ENCODE peak calls at places on chromosomes 6 and 20, in ten cellular contexts. One of them, this sample, is unnamed.

GRCh38 chr6:107704377-107705013 is 119.6 kb downstream of the SCML4 start:
- DNase-seq in PC-9: peak
- DNase-seq in activated B cell treated with CpG ODN at 0.5 μM for 24 hours: no peak
- DNase-seq in endodermal cell: peak
- DNase-seq in HFF-Myc: no peak
- DNase-seq in AG10803: peak
- DNase-seq in RWPE2: no peak
- DNase-seq in AG04449: no peak
- DNase-seq in progenitor cell of endocrine pancreas: no peak
- DNase-seq in astrocyte of the spinal cord: peak
- DNase-seq in this sample: no peak

GRCh38 chr6:111583986-111584385 is 21.7 kb downstream of the TRAF3IP2 start:
- DNase-seq in RWPE2: no peak
- DNase-seq in activated B cell treated with CpG ODN at 0.5 μM for 24 hours: no peak
- DNase-seq in PC-9: no peak
- DNase-seq in AG04449: no peak
- DNase-seq in AG10803: no peak
- DNase-seq in endodermal cell: no peak
- DNase-seq in astrocyte of the spinal cord: no peak
- DNase-seq in HFF-Myc: no peak
- DNase-seq in progenitor cell of endocrine pancreas: no peak
- DNase-seq in this sample: no peak

GRCh38 chr6:130583268-130583667 is 217.5 kb downstream of the TMEM200A start:
- DNase-seq in progenitor cell of endocrine pancreas: no peak
- DNase-seq in astrocyte of the spinal cord: no peak
- DNase-seq in activated B cell treated with CpG ODN at 0.5 μM for 24 hours: no peak
- DNase-seq in AG04449: no peak
- DNase-seq in HFF-Myc: no peak
- DNase-seq in RWPE2: no peak
- DNase-seq in endodermal cell: peak
- DNase-seq in AG10803: no peak
- DNase-seq in PC-9: no peak
- DNase-seq in this sample: no peak

GRCh38 chr6:13733178-13733851 is 21.7 kb upstream of the RANBP9 start:
- DNase-seq in HFF-Myc: peak
- DNase-seq in endodermal cell: no peak
- DNase-seq in progenitor cell of endocrine pancreas: no peak
- DNase-seq in RWPE2: no peak
- DNase-seq in PC-9: no peak
- DNase-seq in activated B cell treated with CpG ODN at 0.5 μM for 24 hours: no peak
- DNase-seq in AG10803: peak
- DNase-seq in astrocyte of the spinal cord: peak
- DNase-seq in AG04449: peak
- DNase-seq in this sample: no peak

GRCh38 chr20:62479218-62479617 is 3.4 kb upstream of the GATA5 start:
- DNase-seq in AG10803: no peak
- DNase-seq in RWPE2: peak
- DNase-seq in astrocyte of the spinal cord: no peak
- DNase-seq in progenitor cell of endocrine pancreas: no peak
- DNase-seq in PC-9: no peak
- DNase-seq in activated B cell treated with CpG ODN at 0.5 μM for 24 hours: no peak
- DNase-seq in endodermal cell: no peak
- DNase-seq in HFF-Myc: no peak
- DNase-seq in AG04449: no peak
- DNase-seq in this sample: no peak

GRCh38 chr20:37734228-37734980 is 40.6 kb downstream of the CTNNBL1 start:
- DNase-seq in RWPE2: no peak
- DNase-seq in AG10803: peak
- DNase-seq in activated B cell treated with CpG ODN at 0.5 μM for 24 hours: no peak
- DNase-seq in PC-9: no peak
- DNase-seq in HFF-Myc: no peak
- DNase-seq in astrocyte of the spinal cord: peak
- DNase-seq in AG04449: no peak
- DNase-seq in endodermal cell: no peak
- DNase-seq in progenitor cell of endocrine pancreas: no peak
- DNase-seq in this sample: no peak

GRCh38 chr6:36683656-36684446 is 5.3 kb downstream of the CDKN1A start:
- DNase-seq in AG04449: no peak
- DNase-seq in HFF-Myc: no peak
- DNase-seq in progenitor cell of endocrine pancreas: no peak
- DNase-seq in RWPE2: no peak
- DNase-seq in AG10803: no peak
- DNase-seq in PC-9: no peak
- DNase-seq in astrocyte of the spinal cord: no peak
- DNase-seq in activated B cell treated with CpG ODN at 0.5 μM for 24 hours: no peak
- DNase-seq in endodermal cell: peak
- DNase-seq in this sample: no peak

GRCh38 chr20:25066386-25066785 is 8.4 kb upstream of the ACSS1 start:
- DNase-seq in activated B cell treated with CpG ODN at 0.5 μM for 24 hours: no peak
- DNase-seq in progenitor cell of endocrine pancreas: no peak
- DNase-seq in HFF-Myc: no peak
- DNase-seq in AG10803: no peak
- DNase-seq in endodermal cell: no peak
- DNase-seq in astrocyte of the spinal cord: no peak
- DNase-seq in PC-9: no peak
- DNase-seq in RWPE2: peak
- DNase-seq in AG04449: no peak
- DNase-seq in this sample: no peak

GRCh38 chr6:74182992-74183391 is 487.0 kb downstream of the CD109 start:
- DNase-seq in HFF-Myc: no peak
- DNase-seq in activated B cell treated with CpG ODN at 0.5 μM for 24 hours: no peak
- DNase-seq in astrocyte of the spinal cord: no peak
- DNase-seq in PC-9: no peak
- DNase-seq in progenitor cell of endocrine pancreas: no peak
- DNase-seq in RWPE2: no peak
- DNase-seq in endodermal cell: no peak
- DNase-seq in AG10803: peak
- DNase-seq in AG04449: no peak
- DNase-seq in this sample: no peak

GRCh38 chr6:169571123-169571962 is 130.5 kb downstream of the WDR27 start:
- DNase-seq in endodermal cell: no peak
- DNase-seq in PC-9: peak
- DNase-seq in AG10803: no peak
- DNase-seq in RWPE2: no peak
- DNase-seq in progenitor cell of endocrine pancreas: no peak
- DNase-seq in activated B cell treated with CpG ODN at 0.5 μM for 24 hours: no peak
- DNase-seq in HFF-Myc: no peak
- DNase-seq in astrocyte of the spinal cord: peak
- DNase-seq in AG04449: no peak
- DNase-seq in this sample: no peak

GRCh38 chr20:37945034-37945660 is 42.2 kb downstream of the VSTM2L start:
- DNase-seq in HFF-Myc: no peak
- DNase-seq in endodermal cell: peak
- DNase-seq in progenitor cell of endocrine pancreas: no peak
- DNase-seq in AG04449: no peak
- DNase-seq in astrocyte of the spinal cord: no peak
- DNase-seq in AG10803: no peak
- DNase-seq in PC-9: no peak
- DNase-seq in activated B cell treated with CpG ODN at 0.5 μM for 24 hours: no peak
- DNase-seq in RWPE2: peak
- DNase-seq in this sample: no peak

GRCh38 chr6:98927534-98927933 is 20.2 kb downstream of the FBXL4 start:
- DNase-seq in PC-9: no peak
- DNase-seq in AG04449: no peak
- DNase-seq in activated B cell treated with CpG ODN at 0.5 μM for 24 hours: no peak
- DNase-seq in endodermal cell: no peak
- DNase-seq in AG10803: no peak
- DNase-seq in astrocyte of the spinal cord: no peak
- DNase-seq in progenitor cell of endocrine pancreas: no peak
- DNase-seq in HFF-Myc: no peak
- DNase-seq in RWPE2: no peak
- DNase-seq in this sample: no peak

GRCh38 chr6:32825966-32826365 is 9.2 kb upstream of the HLA-DOB start:
- DNase-seq in AG10803: peak
- DNase-seq in progenitor cell of endocrine pancreas: no peak
- DNase-seq in activated B cell treated with CpG ODN at 0.5 μM for 24 hours: no peak
- DNase-seq in AG04449: no peak
- DNase-seq in HFF-Myc: no peak
- DNase-seq in RWPE2: no peak
- DNase-seq in astrocyte of the spinal cord: peak
- DNase-seq in PC-9: no peak
- DNase-seq in endodermal cell: no peak
- DNase-seq in this sample: no peak
- TF ChIP-seq CTCF in AG10803: peak
- TF ChIP-seq CTCF in progenitor cell of endocrine pancreas: peak
- TF ChIP-seq CTCF in activated B cell treated with CpG ODN at 0.5 μM for 24 hours: no peak
- TF ChIP-seq CTCF in AG04449: peak
- TF ChIP-seq CTCF in HFF-Myc: peak
- TF ChIP-seq CTCF in RWPE2: peak
- TF ChIP-seq CTCF in astrocyte of the spinal cord: peak
- TF ChIP-seq CTCF in PC-9: peak
- TF ChIP-seq CTCF in endodermal cell: peak
- TF ChIP-seq CTCF in this sample: no peak

GRCh38 chr6:132726608-132726975 is 12.7 kb upstream of the VNN1 start:
- DNase-seq in astrocyte of the spinal cord: no peak
- DNase-seq in RWPE2: no peak
- DNase-seq in AG04449: no peak
- DNase-seq in activated B cell treated with CpG ODN at 0.5 μM for 24 hours: no peak
- DNase-seq in progenitor cell of endocrine pancreas: no peak
- DNase-seq in HFF-Myc: no peak
- DNase-seq in endodermal cell: no peak
- DNase-seq in AG10803: no peak
- DNase-seq in PC-9: no peak
- DNase-seq in this sample: no peak

GRCh38 chr6:132730560-132730959 is 16.7 kb upstream of the VNN1 start:
- DNase-seq in PC-9: no peak
- DNase-seq in HFF-Myc: no peak
- DNase-seq in endodermal cell: no peak
- DNase-seq in activated B cell treated with CpG ODN at 0.5 μM for 24 hours: no peak
- DNase-seq in AG10803: peak
- DNase-seq in AG04449: no peak
- DNase-seq in progenitor cell of endocrine pancreas: no peak
- DNase-seq in astrocyte of the spinal cord: peak
- DNase-seq in RWPE2: no peak
- DNase-seq in this sample: no peak

GRCh38 chr6:132725947-132726607 is 12.2 kb upstream of the VNN1 start:
- DNase-seq in astrocyte of the spinal cord: no peak
- DNase-seq in HFF-Myc: no peak
- DNase-seq in AG10803: no peak
- DNase-seq in AG04449: no peak
- DNase-seq in PC-9: no peak
- DNase-seq in RWPE2: no peak
- DNase-seq in endodermal cell: no peak
- DNase-seq in progenitor cell of endocrine pancreas: no peak
- DNase-seq in activated B cell treated with CpG ODN at 0.5 μM for 24 hours: no peak
- DNase-seq in this sample: no peak

GRCh38 chr6:132731086-132731485 is 17.2 kb upstream of the VNN1 start:
- DNase-seq in astrocyte of the spinal cord: peak
- DNase-seq in AG04449: no peak
- DNase-seq in HFF-Myc: no peak
- DNase-seq in activated B cell treated with CpG ODN at 0.5 μM for 24 hours: no peak
- DNase-seq in AG10803: no peak
- DNase-seq in PC-9: no peak
- DNase-seq in progenitor cell of endocrine pancreas: no peak
- DNase-seq in RWPE2: no peak
- DNase-seq in endodermal cell: no peak
- DNase-seq in this sample: no peak

DNA sequence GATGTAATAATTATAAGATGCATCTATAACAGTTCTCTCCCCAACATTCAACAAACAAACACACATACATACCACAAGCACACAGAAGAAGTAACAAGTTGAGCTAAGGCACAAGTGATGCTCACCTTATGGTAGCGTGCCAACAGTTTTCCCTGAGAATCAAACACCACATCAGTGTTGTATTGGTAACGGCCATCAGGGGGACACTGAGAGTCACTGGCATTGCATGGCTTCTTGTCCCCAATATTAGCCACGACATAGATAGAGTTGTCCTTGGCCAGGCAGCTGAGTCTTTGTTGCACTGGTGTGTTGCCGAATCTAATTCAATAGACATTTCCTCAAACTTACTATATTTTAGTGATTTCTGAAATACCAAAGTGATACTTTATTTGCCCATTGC is 14.8 kb upstream of the VNN1 start:
- DNase-seq in HFF-Myc: no peak
- DNase-seq in AG04449: no peak
- DNase-seq in AG10803: no peak
- DNase-seq in PC-9: no peak
- DNase-seq in RWPE2: no peak
- DNase-seq in activated B cell treated with CpG ODN at 0.5 μM for 24 hours: no peak
- DNase-seq in progenitor cell of endocrine pancreas: no peak
- DNase-seq in astrocyte of the spinal cord: no peak
- DNase-seq in endodermal cell: peak
- DNase-seq in this sample: no peak
- TF ChIP-seq CTCF in HFF-Myc: no peak
- TF ChIP-seq CTCF in AG04449: no peak
- TF ChIP-seq CTCF in AG10803: no peak
- TF ChIP-seq CTCF in PC-9: peak
- TF ChIP-seq CTCF in RWPE2: no peak
- TF ChIP-seq CTCF in activated B cell treated with CpG ODN at 0.5 μM for 24 hours: no peak
- TF ChIP-seq CTCF in progenitor cell of endocrine pancreas: peak
- TF ChIP-seq CTCF in astrocyte of the spinal cord: no peak
- TF ChIP-seq CTCF in endodermal cell: peak
- TF ChIP-seq CTCF in this sample: no peak

GRCh38 chr6:30687659-30688431 is 1.4 kb upstream of the PPP1R18 start:
- DNase-seq in endodermal cell: no peak
- DNase-seq in AG10803: peak
- DNase-seq in HFF-Myc: no peak
- DNase-seq in PC-9: peak
- DNase-seq in progenitor cell of endocrine pancreas: no peak
- DNase-seq in RWPE2: no peak
- DNase-seq in astrocyte of the spinal cord: peak
- DNase-seq in AG04449: no peak
- DNase-seq in activated B cell treated with CpG ODN at 0.5 μM for 24 hours: no peak
- DNase-seq in this sample: no peak
- TF ChIP-seq CTCF in endodermal cell: peak
- TF ChIP-seq CTCF in AG10803: peak
- TF ChIP-seq CTCF in HFF-Myc: peak
- TF ChIP-seq CTCF in PC-9: no peak
- TF ChIP-seq CTCF in progenitor cell of endocrine pancreas: no peak
- TF ChIP-seq CTCF in RWPE2: peak
- TF ChIP-seq CTCF in astrocyte of the spinal cord: peak
- TF ChIP-seq CTCF in AG04449: peak
- TF ChIP-seq CTCF in activated B cell treated with CpG ODN at 0.5 μM for 24 hours: no peak
- TF ChIP-seq CTCF in this sample: no peak

GRCh38 chr6:140001851-140002301 is 627.4 kb upstream of the CITED2 start:
- DNase-seq in HFF-Myc: peak
- DNase-seq in astrocyte of the spinal cord: peak
- DNase-seq in PC-9: no peak
- DNase-seq in activated B cell treated with CpG ODN at 0.5 μM for 24 hours: no peak
- DNase-seq in progenitor cell of endocrine pancreas: no peak
- DNase-seq in RWPE2: no peak
- DNase-seq in endodermal cell: no peak
- DNase-seq in AG10803: peak
- DNase-seq in AG04449: no peak
- DNase-seq in this sample: no peak

GRCh38 chr6:139990865-139991264 is 616.4 kb upstream of the CITED2 start:
- DNase-seq in astrocyte of the spinal cord: peak
- DNase-seq in PC-9: no peak
- DNase-seq in AG10803: peak
- DNase-seq in RWPE2: no peak
- DNase-seq in activated B cell treated with CpG ODN at 0.5 μM for 24 hours: no peak
- DNase-seq in AG04449: no peak
- DNase-seq in progenitor cell of endocrine pancreas: no peak
- DNase-seq in HFF-Myc: no peak
- DNase-seq in endodermal cell: no peak
- DNase-seq in this sample: no peak

GRCh38 chr6:140001005-140001404 is 626.6 kb upstream of the CITED2 start:
- DNase-seq in activated B cell treated with CpG ODN at 0.5 μM for 24 hours: no peak
- DNase-seq in endodermal cell: no peak
- DNase-seq in astrocyte of the spinal cord: no peak
- DNase-seq in AG10803: no peak
- DNase-seq in PC-9: no peak
- DNase-seq in progenitor cell of endocrine pancreas: no peak
- DNase-seq in AG04449: no peak
- DNase-seq in HFF-Myc: no peak
- DNase-seq in RWPE2: no peak
- DNase-seq in this sample: no peak

GRCh38 chr6:139996253-139996834 is 621.9 kb upstream of the CITED2 start:
- DNase-seq in AG10803: no peak
- DNase-seq in progenitor cell of endocrine pancreas: no peak
- DNase-seq in astrocyte of the spinal cord: no peak
- DNase-seq in endodermal cell: peak
- DNase-seq in HFF-Myc: no peak
- DNase-seq in RWPE2: no peak
- DNase-seq in AG04449: no peak
- DNase-seq in PC-9: no peak
- DNase-seq in activated B cell treated with CpG ODN at 0.5 μM for 24 hours: no peak
- DNase-seq in this sample: no peak
- TF ChIP-seq CTCF in AG10803: no peak
- TF ChIP-seq CTCF in progenitor cell of endocrine pancreas: peak
- TF ChIP-seq CTCF in astrocyte of the spinal cord: no peak
- TF ChIP-seq CTCF in endodermal cell: peak
- TF ChIP-seq CTCF in HFF-Myc: no peak
- TF ChIP-seq CTCF in RWPE2: no peak
- TF ChIP-seq CTCF in AG04449: no peak
- TF ChIP-seq CTCF in PC-9: no peak
- TF ChIP-seq CTCF in activated B cell treated with CpG ODN at 0.5 μM for 24 hours: no peak
- TF ChIP-seq CTCF in this sample: no peak